ENCODE peak calls at places on chromosomes 6 and 20, in four cellular contexts. T is NT2/D1, G is mucosa of descending colon, X is NCI-H446 treated with DMSO at 0.1 percent for 48 hours. D is an unnamed sample.

GRCh38 chr20:35312348-35312747 is 20.1 kb upstream of the FAM83C start:
- DNase-seq in T (peak; percentile 30), G (no peak), X (no peak), D (no peak)

GRCh38 chr6:169571123-169571962 is 130.5 kb downstream of the WDR27 start:
- DNase-seq in X (no peak), T (no peak), G (no peak), D (no peak)

GRCh38 chr6:121584591-121585369 is 149.3 kb downstream of the GJA1 start:
- DNase-seq in T (no peak), G (no peak), X (no peak), D (no peak)

GRCh38 chr6:167485186-167485978 is 160.5 kb downstream of the TTLL2 start:
- DNase-seq in G (no peak), T (no peak), X (no peak), D (peak; percentile 2)

GRCh38 chr6:145367149-145367548 is 368.2 kb downstream of the EPM2A start:
- DNase-seq in T (no peak), G (no peak), X (no peak), D (no peak)

GRCh38 chr20:3158968-3159431 is 665 bp downstream of the FASTKD5 start:
- DNase-seq in X (no peak), G (no peak), T (no peak), D (no peak)

GRCh38 chr20:62065669-62066338 is at the start of gene TAF4:
- DNase-seq in G (peak; percentile 86), T (no peak), X (peak; percentile 66), D (peak; percentile 34)

GRCh38 chr6:93849857-93850256 is 430.5 kb upstream of the EPHA7 start:
- DNase-seq in G (no peak), X (no peak), T (no peak), D (no peak)

GRCh38 chr6:33967966-33968724 is 164.3 kb upstream of the MLN start:
- DNase-seq in T (peak; percentile 23), G (no peak), X (no peak), D (peak; percentile 64)

D was measured in DMS 273 treated with DMSO at 0.1 percent for 48 hours.